ENCODE peak calls at places on chromosomes 16 and 17, in six cellular contexts. N is pancreas; O is tibial artery; U is thoracic aorta; J is astrocyte; R is CD8-positive, alpha-beta T cell. H is an unnamed sample. For H3K9me3 and H3K4me1, the result is how much of the 10 kb centered on the place peaks cover.

GRCh38 chr16:75070055-75070841 is 46.3 kb downstream of the LDHD start:
- DNase-seq in N (no peak), O (no peak), U (no peak), J (no peak), R (no peak), H (peak)

GRCh38 chr17:53032861-53033271 is 789.9 kb upstream of the KIF2B start:
- DNase-seq in N (no peak), O (no peak), U (no peak), J (peak), R (no peak), H (no peak)

GRCh38 chr17:58331815-58332719 is 3.5 kb upstream of the TSPOAP1 start:
- DNase-seq in N (peak), O (peak), U (no peak), J (no peak), R (peak), H (peak)

GRCh38 chr16:88461291-88462269 is 8.5 kb downstream of the ZFPM1 start:
- DNase-seq in N (no peak), O (no peak), U (no peak), J (no peak), R (no peak), H (no peak)

GRCh38 chr16:24950275-24950674 is 64.9 kb downstream of the ARHGAP17 start:
- DNase-seq in N (no peak), O (no peak), U (no peak), J (peak), R (no peak), H (peak)

GRCh38 chr17:37706446-37706845 is 38.4 kb downstream of the HNF1B start:
- DNase-seq in N (no peak), O (no peak), U (no peak), J (no peak), R (no peak), H (no peak)

GRCh38 chr17:70956731-70957130 is 787.4 kb downstream of the KCNJ2 start:
- DNase-seq in N (no peak), O (no peak), U (no peak), J (no peak), R (no peak), H (no peak)

GRCh38 chr16:10552998-10553491 is 27.4 kb downstream of the EMP2 start:
- DNase-seq in N (no peak), O (peak), U (no peak), J (no peak), R (peak), H (no peak)

GRCh38 chr17:79974786-79975497 is 60.7 kb downstream of the TBC1D16 start:
- DNase-seq in N (peak), O (no peak), U (no peak), J (no peak), R (no peak), H (no peak)

GRCh38 chr16:48117217-48118105 is 38.3 kb downstream of the ABCC12 start:
- DNase-seq in N (peak), O (no peak), U (no peak), J (no peak), R (peak), H (no peak)

GRCh38 chr17:74639704-74640142 is 16.2 kb upstream of the CD300E start:
- DNase-seq in N (no peak), O (peak), U (no peak), J (no peak), R (no peak), H (no peak)

GRCh38 chr17:57634713-57635465 is 110.2 kb downstream of the CCDC182 start:
- DNase-seq in N (no peak), O (no peak), U (no peak), J (peak), R (no peak), H (no peak)

GRCh38 chr17:49403514-49404289 is 11.0 kb downstream of the PHB1 start:
- DNase-seq in N (no peak), O (no peak), U (no peak), J (no peak), R (no peak), H (no peak)

GRCh38 chr17:58520843-58521430 is 6.5 kb upstream of the MTMR4 start:
- DNase-seq in N (no peak), O (no peak), U (no peak), J (no peak), R (no peak), H (no peak)

GRCh38 chr16:47016700-47017133 is 43.2 kb upstream of the DNAJA2 start:
- DNase-seq in N (no peak), O (no peak), U (no peak), J (no peak), R (no peak), H (no peak)

GRCh38 chr17:75061618-75062017 is 14.6 kb downstream of the KCTD2 start:
- DNase-seq in N (peak), O (no peak), U (no peak), J (no peak), R (no peak), H (no peak)

GRCh38 chr17:71866095-71866494 is 254.7 kb upstream of the SOX9 start:
- DNase-seq in N (no peak), O (no peak), U (no peak), J (no peak), R (no peak), H (no peak)

GRCh38 chr16:80007216-80007615 is 406.7 kb upstream of the MAF start:
- DNase-seq in N (no peak), O (no peak), U (no peak), J (peak), R (no peak), H (no peak)

GRCh38 chr17:42553161-42553818 is 567 bp downstream of the HSD17B1 start:
- DNase-seq in N (peak), O (no peak), U (no peak), J (peak), R (no peak), H (no peak)

GRCh38 chr17:52383493-52384100 is 225.1 kb upstream of the CA10 start:
- DNase-seq in N (no peak), O (no peak), U (no peak), J (no peak), R (no peak), H (peak)

GRCh38 chr16:8167436-8167835 is 422.9 kb downstream of the TMEM114 start:
- DNase-seq in N (no peak), O (no peak), U (no peak), J (no peak), R (no peak), H (no peak)

GRCh38 chr16:86396318-86396882 is 113.9 kb upstream of the FOXF1 start:
- DNase-seq in N (no peak), O (no peak), U (no peak), J (peak), R (no peak), H (no peak)

GRCh38 chr16:65122974-65123845 is 1.3 kb upstream of the CDH11 start:
- DNase-seq in N (peak), O (peak), U (no peak), J (peak), R (no peak), H (peak)

GRCh38 chr16:77408607-77409006 is 26.2 kb downstream of the ADAMTS18 start:
- DNase-seq in N (no peak), O (no peak), U (no peak), J (no peak), R (no peak), H (no peak)

GRCh38 chr16:19929062-19929511 is 44.4 kb upstream of the GPRC5B start:
- DNase-seq in N (no peak), O (no peak), U (no peak), J (no peak), R (no peak), H (no peak)

GRCh38 chr16:84841787-84842300 is 22.1 kb downstream of the CRISPLD2 start:
- DNase-seq in N (peak), O (no peak), U (no peak), J (no peak), R (no peak), H (no peak)

GRCh38 chr16:29992371-29992967 is 2.9 kb downstream of the HIRIP3 start:
- DNase-seq in N (peak), O (no peak), U (no peak), J (no peak), R (no peak), H (no peak)

GRCh38 chr17:7851438-7852261 is 3.2 kb upstream of the TMEM88 start:
- DNase-seq in N (peak), O (peak), U (no peak), J (peak), R (peak), H (peak)

GRCh38 chr16:23145186-23145585 is 4.1 kb downstream of the USP31 start:
- DNase-seq in N (no peak), O (no peak), U (no peak), J (no peak), R (no peak), H (no peak)

GRCh38 chr17:78993241-78993956 is 13.7 kb upstream of the LGALS3BP start:
- DNase-seq in N (peak), O (peak), U (no peak), J (peak), R (peak), H (peak)

GRCh38 chr16:81880816-81881215 is 101.7 kb downstream of the PLCG2 start:
- DNase-seq in N (no peak), O (no peak), U (no peak), J (no peak), R (no peak), H (no peak)

GRCh38 chr16:71930993-71931392 is 35.7 kb downstream of the IST1 start:
- DNase-seq in N (no peak), O (no peak), U (no peak), J (no peak), R (no peak), H (no peak)

GRCh38 chr17:56319531-56319930 is 166.3 kb downstream of the ANKFN1 start:
- DNase-seq in N (no peak), O (no peak), U (no peak), J (peak), R (no peak), H (no peak)

GRCh38 chr16:85757341-85757822 is 6.5 kb upstream of the C16orf74 start:
- DNase-seq in N (no peak), O (no peak), U (no peak), J (peak), R (no peak), H (no peak)

GRCh38 chr16:13945734-13946490 is 26.0 kb downstream of the ERCC4 start:
- DNase-seq in N (no peak), O (no peak), U (no peak), J (no peak), R (no peak), H (no peak)

GRCh38 chr17:57909548-57909947 is 45.7 kb downstream of the CUEDC1 start:
- DNase-seq in N (peak), O (no peak), U (no peak), J (no peak), R (no peak), H (no peak)

DNA sequence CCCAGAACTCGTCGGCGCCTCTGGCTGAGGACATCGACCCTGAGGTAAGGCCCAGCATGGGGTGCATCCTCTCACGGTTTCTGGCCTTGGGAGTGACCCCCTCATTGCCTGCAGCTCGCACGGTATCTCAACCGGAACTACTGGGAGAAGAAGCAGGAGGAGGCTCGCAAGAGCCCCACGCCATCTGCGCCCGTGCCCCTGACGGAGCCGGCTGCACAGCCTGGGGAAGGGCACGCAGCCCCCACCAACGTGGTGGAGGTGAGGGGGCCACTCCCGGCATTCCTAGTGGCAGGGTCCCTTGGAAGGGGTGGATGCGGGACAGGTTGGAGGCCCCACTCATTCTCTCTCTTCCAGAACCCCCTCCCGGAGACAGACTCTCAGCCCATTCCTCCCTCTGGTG is 8.4 kb upstream of the MRPL12 start:
- DNase-seq in N (no peak), O (no peak), U (no peak), J (no peak), R (no peak), H (no peak)
- H3K27ac ChIP-seq in N (no peak), O (no peak), U (no peak), J (no peak), R (no peak), H (no peak)

GRCh38 chr16:35148748-35149147 is 1689.3 kb downstream of the TP53TG3F start:
- DNase-seq in N (no peak), O (no peak), U (no peak), J (no peak), R (no peak), H (no peak)

GRCh38 chr16:35144212-35144932 is 1685.0 kb downstream of the TP53TG3F start:
- DNase-seq in N (no peak), O (no peak), U (no peak), J (no peak), R (no peak), H (no peak)

GRCh38 chr16:35147556-35148504 is 1688.4 kb downstream of the TP53TG3F start:
- DNase-seq in N (no peak), O (no peak), U (no peak), J (no peak), R (no peak), H (no peak)

GRCh38 chr16:35146031-35146710 is 1686.8 kb downstream of the TP53TG3F start:
- DNase-seq in N (no peak), O (no peak), U (no peak), J (no peak), R (no peak), H (no peak)

DNA sequence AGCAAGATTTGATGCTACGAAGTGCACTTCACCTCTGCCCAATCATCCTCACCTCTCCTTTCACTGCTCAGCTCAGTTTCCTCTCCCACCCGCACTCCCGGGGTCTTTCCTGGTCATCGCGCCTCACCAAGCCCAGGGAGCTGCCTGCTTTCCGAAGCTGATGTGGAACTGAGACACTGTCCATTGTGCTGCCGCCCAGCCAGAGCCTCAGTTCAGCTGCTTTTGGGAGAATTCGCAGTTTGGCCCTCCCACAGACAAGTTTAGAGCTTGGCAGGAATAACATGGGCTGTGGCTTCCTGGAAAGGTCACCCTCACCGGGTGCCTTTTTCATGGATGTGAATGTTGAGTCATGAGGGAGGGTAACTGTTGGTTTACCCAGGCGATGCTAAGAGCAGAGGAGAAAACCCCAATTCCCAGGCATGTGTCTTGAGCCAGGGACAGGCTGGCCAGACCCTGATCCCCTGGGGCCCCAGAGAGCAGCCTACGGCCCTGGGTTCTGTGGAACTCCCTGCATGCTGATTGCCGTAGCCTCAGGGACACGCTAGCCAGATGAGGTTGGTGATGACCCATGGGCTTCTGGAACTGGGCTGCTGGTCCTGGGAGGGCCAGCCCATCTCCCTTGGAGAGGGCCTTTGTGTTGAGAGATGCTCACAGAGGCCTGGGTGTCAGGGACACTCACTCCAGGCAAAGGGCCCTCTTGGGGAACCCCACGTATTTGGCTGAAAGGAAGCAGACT is 1687.5 kb downstream of the TP53TG3F start:
- DNase-seq in N (no peak), O (no peak), U (no peak), J (no peak), R (no peak), H (no peak)
- H3K9me3 ChIP-seq in N (under half), O (under half), U (under half), J (under half), R (under half), H (under half)

GRCh38 chr17:1920948-1921351 is 91.1 kb downstream of the RPA1 start:
- DNase-seq in N (no peak), O (no peak), U (no peak), J (peak), R (no peak), H (no peak)
- H3K4me1 ChIP-seq in N (under half), O (under half), U (under half), J (under half), R (under half), H (under half)

GRCh38 chr17:30906101-30906911 is at the start of gene TEFM:
- DNase-seq in N (peak), O (peak), U (peak), J (peak), R (peak), H (peak)
- H3K27ac ChIP-seq in N (peak), O (peak), U (peak), J (peak), R (peak), H (peak)

GRCh38 chr16:17446661-17447060 is 24.1 kb downstream of the XYLT1 start:
- DNase-seq in N (no peak), O (no peak), U (no peak), J (no peak), R (no peak), H (no peak)
- H3K9me3 ChIP-seq in N (under half), O (under half), U (under half), J (under half), R (under half), H (under half)

GRCh38 chr17:40063034-40063765 is 435 bp downstream of the THRA start:
- DNase-seq in N (peak), O (peak), U (no peak), J (no peak), R (no peak), H (peak)
- H3K4me1 ChIP-seq in N (under half), O (under half), U (under half), J (under half), R (half or more), H (under half)

GRCh38 chr16:89993971-89994370 is 25.3 kb downstream of the DBNDD1 start:
- DNase-seq in N (no peak), O (no peak), U (no peak), J (no peak), R (no peak), H (no peak)
- H3K27ac ChIP-seq in N (no peak), O (no peak), U (peak), J (peak), R (no peak), H (no peak)